ENCODE peak calls at places on chromosomes 7 and 10, in eight cellular contexts. H is activated CD4-positive, alpha-beta T cell treated with anti-CD3 and anti-CD28 coated beads, Interleukin-2, amount 10 ng/mL, durations not matched to agents 7 days and 5 days; Y is AG08396; V is hypothalamus; J is NCI-H2081; C is NCI-H460; N is amniotic stem cell; T is dorsolateral prefrontal cortex. I is an unnamed sample.

GRCh38 chr10:89217057-89217990 is 10.2 kb upstream of the CH25H start:
- DNase-seq in H (peak), Y (peak), V (peak), J (peak), C (peak), N (peak), T (no peak), I (peak)

GRCh38 chr10:116796469-116796868 is 52.8 kb upstream of the ENO4 start:
- DNase-seq in H (no peak), Y (no peak), V (no peak), J (no peak), C (no peak), N (no peak), T (no peak), I (no peak)

GRCh38 chr7:10257438-10257837 is 716.2 kb upstream of the PHF14 start:
- DNase-seq in H (no peak), Y (no peak), V (no peak), J (no peak), C (no peak), N (no peak), T (no peak), I (no peak)

GRCh38 chr7:30994206-30995100 is 30.7 kb downstream of the GHRHR start:
- DNase-seq in H (no peak), Y (no peak), V (no peak), J (no peak), C (no peak), N (no peak), T (no peak), I (no peak)

GRCh38 chr7:31710171-31710570 is 23.2 kb downstream of the PPP1R17 start:
- DNase-seq in H (no peak), Y (no peak), V (no peak), J (peak), C (no peak), N (no peak), T (no peak), I (no peak)

GRCh38 chr10:132987671-132988571 is 45.6 kb upstream of the CFAP46 start:
- DNase-seq in H (no peak), Y (peak), V (peak), J (no peak), C (peak), N (peak), T (peak), I (no peak)

GRCh38 chr10:95547791-95548435 is 13.3 kb downstream of the SORBS1 start:
- DNase-seq in H (no peak), Y (no peak), V (no peak), J (no peak), C (no peak), N (no peak), T (no peak), I (no peak)

GRCh38 chr7:46414946-46415345 is 493.9 kb upstream of the IGFBP3 start:
- DNase-seq in H (no peak), Y (no peak), V (no peak), J (no peak), C (no peak), N (no peak), T (no peak), I (no peak)

GRCh38 chr7:159032753-159033472 is 111.8 kb downstream of the VIPR2 start:
- DNase-seq in H (no peak), Y (no peak), V (no peak), J (no peak), C (no peak), N (no peak), T (no peak), I (no peak)

GRCh38 chr10:54800677-54801480 is at the start of gene PCDH15:
- DNase-seq in H (no peak), Y (no peak), V (peak), J (no peak), C (peak), N (no peak), T (peak), I (peak)

GRCh38 chr7:47495269-47495875 is 86.5 kb downstream of the TNS3 start:
- DNase-seq in H (no peak), Y (no peak), V (no peak), J (no peak), C (no peak), N (no peak), T (no peak), I (no peak)

GRCh38 chr10:73790886-73791625 is 5.7 kb downstream of the ZSWIM8 start:
- DNase-seq in H (no peak), Y (no peak), V (no peak), J (no peak), C (no peak), N (no peak), T (no peak), I (no peak)

GRCh38 chr7:97001656-97002554 is 3.4 kb upstream of the DLX6 start:
- DNase-seq in H (no peak), Y (no peak), V (no peak), J (no peak), C (no peak), N (no peak), T (no peak), I (no peak)

GRCh38 chr7:20408467-20408826 is 77.7 kb downstream of the ITGB8 start:
- DNase-seq in H (no peak), Y (no peak), V (no peak), J (no peak), C (no peak), N (no peak), T (no peak), I (peak)

GRCh38 chr10:76665029-76665428 is 972.6 kb downstream of the KCNMA1 start:
- DNase-seq in H (no peak), Y (no peak), V (no peak), J (no peak), C (no peak), N (no peak), T (no peak), I (no peak)

GRCh38 chr10:31413325-31413724 is 94.3 kb downstream of the ZEB1 start:
- DNase-seq in H (no peak), Y (no peak), V (no peak), J (no peak), C (no peak), N (no peak), T (no peak), I (no peak)

GRCh38 chr7:23014681-23015080 is 751 bp upstream of the HYCC1 start:
- DNase-seq in H (no peak), Y (no peak), V (no peak), J (no peak), C (no peak), N (no peak), T (no peak), I (no peak)

GRCh38 chr7:48424731-48425130 is 253.5 kb downstream of the ABCA13 start:
- DNase-seq in H (no peak), Y (no peak), V (no peak), J (peak), C (peak), N (no peak), T (no peak), I (no peak)

GRCh38 chr7:70480913-70481579 is 650.9 kb upstream of the GALNT17 start:
- DNase-seq in H (no peak), Y (no peak), V (no peak), J (no peak), C (no peak), N (no peak), T (no peak), I (no peak)

GRCh38 chr10:59229451-59229850 is 53.0 kb downstream of the PHYHIPL start:
- DNase-seq in H (no peak), Y (no peak), V (no peak), J (no peak), C (no peak), N (no peak), T (no peak), I (no peak)

GRCh38 chr10:119898577-119898976 is 6.0 kb downstream of the SEC23IP start:
- DNase-seq in H (no peak), Y (no peak), V (no peak), J (no peak), C (no peak), N (no peak), T (no peak), I (no peak)

GRCh38 chr7:517848-518629 is 1.6 kb downstream of the PDGFA start:
- DNase-seq in H (peak), Y (peak), V (peak), J (no peak), C (no peak), N (peak), T (peak), I (peak)

GRCh38 chr7:55109384-55110167 is 90.8 kb downstream of the EGFR start:
- DNase-seq in H (no peak), Y (no peak), V (no peak), J (no peak), C (no peak), N (no peak), T (no peak), I (no peak)

GRCh38 chr7:90446137-90446899 is 23.1 kb upstream of the PTTG1IP2 start:
- DNase-seq in H (no peak), Y (no peak), V (no peak), J (no peak), C (no peak), N (no peak), T (no peak), I (no peak)

GRCh38 chr10:11204355-11204879 is 186.7 kb downstream of the CELF2 start:
- DNase-seq in H (no peak), Y (no peak), V (no peak), J (no peak), C (no peak), N (no peak), T (no peak), I (peak)

GRCh38 chr7:98731651-98732050 is 114.6 kb downstream of the NPTX2 start:
- DNase-seq in H (no peak), Y (no peak), V (no peak), J (no peak), C (no peak), N (no peak), T (no peak), I (no peak)

GRCh38 chr10:125148021-125148439 is 12.3 kb downstream of the CTBP2 start:
- DNase-seq in H (no peak), Y (no peak), V (no peak), J (no peak), C (no peak), N (no peak), T (no peak), I (peak)

GRCh38 chr10:69968830-69969229 is 83.8 kb upstream of the MACROH2A2 start:
- DNase-seq in H (no peak), Y (peak), V (no peak), J (peak), C (peak), N (no peak), T (no peak), I (no peak)

GRCh38 chr10:10758306-10758705 is 259.4 kb upstream of the CELF2 start:
- DNase-seq in H (no peak), Y (no peak), V (no peak), J (no peak), C (no peak), N (no peak), T (no peak), I (no peak)

GRCh38 chr10:122267849-122268737 is 3.0 kb upstream of the BTBD16 start:
- DNase-seq in H (peak), Y (peak), V (peak), J (peak), C (peak), N (no peak), T (peak), I (peak)

GRCh38 chr7:73741600-73741999 is 3.0 kb upstream of the ABHD11 start:
- DNase-seq in H (no peak), Y (no peak), V (no peak), J (peak), C (no peak), N (no peak), T (no peak), I (peak)

GRCh38 chr7:123770378-123770777 is 21.6 kb upstream of the WASL start:
- DNase-seq in H (no peak), Y (no peak), V (no peak), J (no peak), C (peak), N (no peak), T (no peak), I (no peak)

GRCh38 chr10:110158051-110159005 is 49.1 kb upstream of the MXI1 start:
- DNase-seq in H (no peak), Y (no peak), V (no peak), J (no peak), C (no peak), N (no peak), T (no peak), I (no peak)

GRCh38 chr7:77439572-77439971 is 23.4 kb upstream of the GSAP start:
- DNase-seq in H (no peak), Y (no peak), V (peak), J (no peak), C (peak), N (no peak), T (peak), I (peak)

GRCh38 chr7:84547326-84547725 is 352.7 kb upstream of the SEMA3A start:
- DNase-seq in H (no peak), Y (no peak), V (no peak), J (no peak), C (no peak), N (no peak), T (no peak), I (no peak)

GRCh38 chr7:129421717-129422250 is 12.4 kb upstream of the STRIP2 start:
- DNase-seq in H (no peak), Y (no peak), V (no peak), J (no peak), C (no peak), N (no peak), T (no peak), I (no peak)

GRCh38 chr10:119135517-119135890 is 30.0 kb downstream of the SFXN4 start:
- DNase-seq in H (no peak), Y (no peak), V (no peak), J (no peak), C (no peak), N (no peak), T (no peak), I (no peak)

GRCh38 chr10:124093076-124093773 is at the start of gene CHST15:
- DNase-seq in H (no peak), Y (peak), V (peak), J (no peak), C (peak), N (peak), T (peak), I (peak)

GRCh38 chr10:75379234-75379724 is 22.3 kb downstream of the ZNF503 start:
- DNase-seq in H (no peak), Y (no peak), V (no peak), J (no peak), C (no peak), N (no peak), T (no peak), I (no peak)